ENCODE peak calls at places on chromosomes 7 and 10, in nine cellular contexts. J is fibroblast of pulmonary artery; U is activated T-helper 1 cell treated with anti-CD3 and anti-CD28 coated beads, Interleukin-12 subunit alpha, Interleukin-12 subunit beta, Interleukin-2, Interleukin-4 antibody, amounts not matched to agents 30 ng/mL and 10 ng/mL and 1 ng/mL, durations not matched to agents 14 hours and 24 hours and 36 hours; V is activated naive CD4-positive, alpha-beta T cell treated with Interleukin-2 at 50 U/mL for 16 hours; R is AG04449; P is left lobe of liver; E is CD4-positive, alpha-beta memory T cell; W is right atrium auricular region; L is GOT3. F is an unnamed sample.

GRCh38 chr7:117386125-117386709 is 41.1 kb downstream of the ASZ1 start:
- DNase-seq in J (peak; percentile 9), U (no peak), V (no peak), R (no peak), P (no peak), E (no peak), W (no peak), L (no peak), F (no peak)

GRCh38 chr10:87864497-87865059 is 1.2 kb downstream of the PTEN start:
- DNase-seq in J (no peak), U (no peak), V (no peak), R (no peak), P (no peak), E (no peak), W (no peak), L (no peak), F (no peak)

GRCh38 chr10:114678301-114678700 is 20.2 kb upstream of the ABLIM1 start:
- DNase-seq in J (no peak), U (no peak), V (no peak), R (no peak), P (no peak), E (no peak), W (no peak), L (no peak), F (no peak)

GRCh38 chr10:6128087-6128486 is 39.3 kb downstream of the RBM17 start:
- DNase-seq in J (no peak), U (no peak), V (no peak), R (no peak), P (no peak), E (no peak), W (no peak), L (no peak), F (no peak)

GRCh38 chr10:100743626-100744135 is 1.7 kb upstream of the PAX2 start:
- DNase-seq in J (peak; percentile 76), U (peak; percentile 19), V (peak; percentile 47), R (no peak), P (peak; percentile 68), E (peak; percentile 46), W (peak; percentile 66), L (no peak), F (peak; percentile 25)

GRCh38 chr7:134182078-134182477 is 54.9 kb downstream of the LRGUK start:
- DNase-seq in J (no peak), U (no peak), V (no peak), R (no peak), P (no peak), E (no peak), W (no peak), L (no peak), F (no peak)

GRCh38 chr10:5643356-5643755 is 23.0 kb downstream of the ASB13 start:
- DNase-seq in J (peak; percentile 78), U (no peak), V (no peak), R (no peak), P (no peak), E (no peak), W (no peak), L (no peak), F (no peak)

GRCh38 chr10:74821501-74821900 is 4.9 kb upstream of the KAT6B start:
- DNase-seq in J (no peak), U (no peak), V (no peak), R (no peak), P (no peak), E (no peak), W (no peak), L (no peak), F (no peak)

GRCh38 chr10:2897619-2898508 is 169.5 kb upstream of the PFKP start:
- DNase-seq in J (peak; percentile 7), U (no peak), V (no peak), R (no peak), P (no peak), E (no peak), W (peak; percentile 47), L (no peak), F (no peak)

GRCh38 chr10:20768849-20769248 is 128.3 kb downstream of the NEBL start:
- DNase-seq in J (peak; percentile 33), U (no peak), V (no peak), R (no peak), P (no peak), E (no peak), W (no peak), L (no peak), F (peak; percentile 32)

GRCh38 chr10:99993994-99994689 is 15.6 kb downstream of the DNMBP start:
- DNase-seq in J (peak; percentile 93), U (peak; percentile 22), V (peak; percentile 21), R (peak; percentile 54), P (peak; percentile 53), E (peak; percentile 44), W (peak; percentile 77), L (no peak), F (no peak)

GRCh38 chr7:1175597-1175966 is 15.6 kb upstream of the ZFAND2A start:
- DNase-seq in J (no peak), U (no peak), V (no peak), R (no peak), P (no peak), E (no peak), W (no peak), L (no peak), F (no peak)

GRCh38 chr10:98382691-98383101 is 32.3 kb downstream of the PYROXD2 start:
- DNase-seq in J (no peak), U (no peak), V (no peak), R (no peak), P (no peak), E (no peak), W (no peak), L (no peak), F (no peak)

GRCh38 chr10:114042895-114043531 is 653 bp upstream of the ADRB1 start:
- DNase-seq in J (peak; percentile 20), U (no peak), V (no peak), R (no peak), P (no peak), E (no peak), W (no peak), L (no peak), F (no peak)

GRCh38 chr10:102492983-102493382 is 9.5 kb downstream of the ACTR1A start:
- DNase-seq in J (peak; percentile 41), U (no peak), V (no peak), R (no peak), P (no peak), E (no peak), W (no peak), L (no peak), F (no peak)

GRCh38 chr7:131606346-131607290 is 50.2 kb upstream of the PODXL start:
- DNase-seq in J (no peak), U (no peak), V (peak; percentile 2), R (no peak), P (no peak), E (no peak), W (no peak), L (no peak), F (no peak)

GRCh38 chr7:30921951-30922401 is 10.3 kb downstream of the AQP1 start:
- DNase-seq in J (no peak), U (no peak), V (no peak), R (no peak), P (peak; percentile 40), E (no peak), W (peak; percentile 50), L (no peak), F (no peak)

GRCh38 chr10:129105266-129105665 is 361.8 kb upstream of the MGMT start:
- DNase-seq in J (peak; percentile 85), U (no peak), V (no peak), R (no peak), P (no peak), E (no peak), W (no peak), L (no peak), F (no peak)

GRCh38 chr10:121990015-121990677 is 1.2 kb downstream of the TACC2 start:
- DNase-seq in J (no peak), U (no peak), V (no peak), R (no peak), P (no peak), E (no peak), W (no peak), L (no peak), F (no peak)

GRCh38 chr10:106956216-106956915 is 208.1 kb downstream of the SORCS1 start:
- DNase-seq in J (no peak), U (no peak), V (no peak), R (no peak), P (no peak), E (no peak), W (no peak), L (no peak), F (no peak)

GRCh38 chr7:155182406-155182970 is 112.4 kb downstream of the HTR5A start:
- DNase-seq in J (no peak), U (no peak), V (no peak), R (no peak), P (no peak), E (no peak), W (peak; percentile 16), L (no peak), F (no peak)

GRCh38 chr7:135251502-135252327 is 18.1 kb downstream of the STRA8 start:
- DNase-seq in J (no peak), U (no peak), V (no peak), R (no peak), P (no peak), E (no peak), W (no peak), L (no peak), F (no peak)

GRCh38 chr10:1206101-1206500 is 149.9 kb downstream of the WDR37 start:
- DNase-seq in J (no peak), U (no peak), V (no peak), R (no peak), P (no peak), E (no peak), W (no peak), L (no peak), F (no peak)

GRCh38 chr7:79180533-79180932 is 272.9 kb downstream of the MAGI2 start:
- DNase-seq in J (no peak), U (no peak), V (no peak), R (no peak), P (no peak), E (no peak), W (no peak), L (no peak), F (no peak)

GRCh38 chr10:125123363-125124113 is 36.8 kb downstream of the CTBP2 start:
- DNase-seq in J (peak; percentile 89), U (no peak), V (no peak), R (no peak), P (peak; percentile 68), E (no peak), W (peak; percentile 87), L (no peak), F (no peak)

GRCh38 chr7:44121761-44122420 is 1.5 kb downstream of the POLD2 start:
- DNase-seq in J (no peak), U (no peak), V (no peak), R (no peak), P (no peak), E (no peak), W (no peak), L (no peak), F (no peak)

GRCh38 chr7:41885078-41885477 is 182.2 kb upstream of the INHBA start:
- DNase-seq in J (peak; percentile 31), U (no peak), V (no peak), R (no peak), P (no peak), E (no peak), W (no peak), L (no peak), F (no peak)

GRCh38 chr10:80459047-80459865 is 5.1 kb downstream of the TSPAN14 start:
- DNase-seq in J (peak; percentile 46), U (peak; percentile 67), V (peak; percentile 66), R (no peak), P (no peak), E (peak; percentile 60), W (peak; percentile 85), L (no peak), F (no peak)

GRCh38 chr10:65358565-65358964 is 1567.3 kb upstream of the LRRTM3 start:
- DNase-seq in J (peak; percentile 36), U (no peak), V (no peak), R (no peak), P (no peak), E (no peak), W (no peak), L (no peak), F (no peak)

GRCh38 chr10:1364151-1364910 is 308.1 kb downstream of the WDR37 start:
- DNase-seq in J (no peak), U (no peak), V (no peak), R (no peak), P (peak; percentile 24), E (no peak), W (peak; percentile 36), L (no peak), F (no peak)

GRCh38 chr7:29214056-29214455 is 19.5 kb downstream of the CHN2 start:
- DNase-seq in J (no peak), U (no peak), V (no peak), R (no peak), P (no peak), E (no peak), W (no peak), L (no peak), F (no peak)

F was measured in NCI-H446.